ENCODE peak calls at places on chromosome X, in five cellular contexts. F is testis, J is ELR, V is SHP77, S is GM12865. H is an unnamed sample.

GRCh38 chrX:1393871-1394615 is 2.1 kb upstream of the SLC25A6 start:
- DNase-seq in F (no peak), J (no peak), V (no peak), S (no peak), H (no peak)

GRCh38 chrX:151923648-151924047 is 11.0 kb downstream of the MAGEA4 start:
- DNase-seq in F (no peak), J (no peak), V (no peak), S (no peak), H (peak)

GRCh38 chrX:31071725-31072124 is at the start of gene FTHL17:
- DNase-seq in F (peak), J (no peak), V (no peak), S (no peak), H (no peak)

GRCh38 chrX:48569958-48570357 is 4.3 kb upstream of the RBM3 start:
- DNase-seq in F (no peak), J (peak), V (no peak), S (peak), H (peak)

GRCh38 chrX:81120936-81121351 is 80.8 kb downstream of the HMGN5 start:
- DNase-seq in F (peak), J (peak), V (peak), S (peak), H (peak)

GRCh38 chrX:11750051-11750450 is 8.0 kb upstream of the MSL3 start:
- DNase-seq in F (no peak), J (no peak), V (no peak), S (no peak), H (no peak)

GRCh38 chrX:64975989-64976672 is at the start of gene ZC4H2:
- DNase-seq in F (peak), J (peak), V (peak), S (peak), H (peak)

GRCh38 chrX:46777971-46778810 is 19.3 kb upstream of the SLC9A7 start:
- DNase-seq in F (peak), J (peak), V (no peak), S (peak), H (no peak)

GRCh38 chrX:9677098-9677739 is 88.4 kb downstream of the GPR143 start:
- DNase-seq in F (no peak), J (peak), V (no peak), S (peak), H (no peak)

GRCh38 chrX:24899391-24899790 is 116.4 kb downstream of the ARX start:
- DNase-seq in F (no peak), J (no peak), V (no peak), S (no peak), H (no peak)

H was measured in NB4.